ENCODE peak calls at places on chromosome 15, in nine cellular contexts. One of them, this sample, is unnamed.
A peak's percentile ranks its signal among the peaks of the same experiment; 100 is the strongest.

GRCh38 chr15:34365836-34366235 is 1.2 kb downstream of the LPCAT4 start:
- DNase-seq in astrocyte of the spinal cord: no peak
- DNase-seq in SJSA1: no peak
- DNase-seq in astrocyte of the cerebellum: no peak
- DNase-seq in skeletal muscle cell: no peak
- DNase-seq in choroid plexus epithelial cell: no peak
- DNase-seq in ovary: no peak
- DNase-seq in endodermal cell: no peak
- DNase-seq in fibroblast of lung: no peak
- DNase-seq in this sample: no peak

GRCh38 chr15:84911879-84912660 is 27.6 kb downstream of the SLC28A1 start:
- DNase-seq in astrocyte of the cerebellum: peak; percentile 95
- DNase-seq in choroid plexus epithelial cell: peak; percentile 99
- DNase-seq in astrocyte of the spinal cord: peak; percentile 99
- DNase-seq in SJSA1: peak; percentile 71
- DNase-seq in endodermal cell: no peak
- DNase-seq in skeletal muscle cell: peak; percentile 98
- DNase-seq in ovary: peak; percentile 95
- DNase-seq in fibroblast of lung: peak; percentile 96
- DNase-seq in this sample: peak; percentile 97

GRCh38 chr15:94363382-94363781 is 132.0 kb downstream of the MCTP2 start:
- DNase-seq in SJSA1: no peak
- DNase-seq in astrocyte of the spinal cord: no peak
- DNase-seq in ovary: no peak
- DNase-seq in choroid plexus epithelial cell: no peak
- DNase-seq in fibroblast of lung: no peak
- DNase-seq in skeletal muscle cell: no peak
- DNase-seq in astrocyte of the cerebellum: no peak
- DNase-seq in endodermal cell: no peak
- DNase-seq in this sample: no peak

GRCh38 chr15:64285871-64286270 is 70.1 kb downstream of the CSNK1G1 start:
- DNase-seq in SJSA1: no peak
- DNase-seq in ovary: no peak
- DNase-seq in fibroblast of lung: no peak
- DNase-seq in astrocyte of the spinal cord: no peak
- DNase-seq in choroid plexus epithelial cell: no peak
- DNase-seq in endodermal cell: no peak
- DNase-seq in astrocyte of the cerebellum: no peak
- DNase-seq in skeletal muscle cell: no peak
- DNase-seq in this sample: no peak

GRCh38 chr15:55564347-55565145 is 23.6 kb downstream of the PYGO1 start:
- DNase-seq in skeletal muscle cell: no peak
- DNase-seq in ovary: no peak
- DNase-seq in endodermal cell: peak; percentile 53
- DNase-seq in astrocyte of the cerebellum: no peak
- DNase-seq in fibroblast of lung: no peak
- DNase-seq in choroid plexus epithelial cell: no peak
- DNase-seq in astrocyte of the spinal cord: no peak
- DNase-seq in SJSA1: no peak
- DNase-seq in this sample: no peak

GRCh38 chr15:71885390-71885789 is 75.0 kb downstream of the NR2E3 start:
- DNase-seq in ovary: no peak
- DNase-seq in fibroblast of lung: no peak
- DNase-seq in SJSA1: no peak
- DNase-seq in astrocyte of the spinal cord: no peak
- DNase-seq in skeletal muscle cell: no peak
- DNase-seq in endodermal cell: no peak
- DNase-seq in astrocyte of the cerebellum: no peak
- DNase-seq in choroid plexus epithelial cell: no peak
- DNase-seq in this sample: no peak

GRCh38 chr15:59406446-59406845 is 31.5 kb upstream of the FAM81A start:
- DNase-seq in astrocyte of the cerebellum: no peak
- DNase-seq in skeletal muscle cell: no peak
- DNase-seq in endodermal cell: no peak
- DNase-seq in ovary: no peak
- DNase-seq in astrocyte of the spinal cord: no peak
- DNase-seq in fibroblast of lung: no peak
- DNase-seq in choroid plexus epithelial cell: no peak
- DNase-seq in SJSA1: no peak
- DNase-seq in this sample: no peak

GRCh38 chr15:68387288-68388143 is 44.4 kb downstream of the ITGA11 start:
- DNase-seq in endodermal cell: peak; percentile 28
- DNase-seq in skeletal muscle cell: no peak
- DNase-seq in ovary: peak; percentile 8
- DNase-seq in astrocyte of the spinal cord: no peak
- DNase-seq in astrocyte of the cerebellum: no peak
- DNase-seq in SJSA1: peak; percentile 34
- DNase-seq in fibroblast of lung: no peak
- DNase-seq in choroid plexus epithelial cell: no peak
- DNase-seq in this sample: no peak

GRCh38 chr15:40911139-40911538 is 16.9 kb downstream of the VPS18 start:
- DNase-seq in ovary: no peak
- DNase-seq in endodermal cell: peak; percentile 87
- DNase-seq in skeletal muscle cell: no peak
- DNase-seq in fibroblast of lung: no peak
- DNase-seq in SJSA1: no peak
- DNase-seq in choroid plexus epithelial cell: no peak
- DNase-seq in astrocyte of the cerebellum: no peak
- DNase-seq in astrocyte of the spinal cord: no peak
- DNase-seq in this sample: no peak

GRCh38 chr15:92643849-92644815 is 11.4 kb downstream of the FAM174B start:
- DNase-seq in skeletal muscle cell: no peak
- DNase-seq in endodermal cell: peak; percentile 52
- DNase-seq in ovary: no peak
- DNase-seq in SJSA1: no peak
- DNase-seq in astrocyte of the spinal cord: no peak
- DNase-seq in choroid plexus epithelial cell: no peak
- DNase-seq in astrocyte of the cerebellum: no peak
- DNase-seq in fibroblast of lung: no peak
- DNase-seq in this sample: peak; percentile 9

GRCh38 chr15:61831505-61831921 is 228.7 kb downstream of the VPS13C start:
- DNase-seq in ovary: no peak
- DNase-seq in SJSA1: no peak
- DNase-seq in skeletal muscle cell: no peak
- DNase-seq in astrocyte of the spinal cord: no peak
- DNase-seq in endodermal cell: no peak
- DNase-seq in choroid plexus epithelial cell: no peak
- DNase-seq in astrocyte of the cerebellum: no peak
- DNase-seq in fibroblast of lung: no peak
- DNase-seq in this sample: no peak

GRCh38 chr15:98720577-98720976 is 72.2 kb downstream of the IGF1R start:
- DNase-seq in endodermal cell: no peak
- DNase-seq in fibroblast of lung: no peak
- DNase-seq in SJSA1: no peak
- DNase-seq in astrocyte of the cerebellum: no peak
- DNase-seq in skeletal muscle cell: no peak
- DNase-seq in choroid plexus epithelial cell: no peak
- DNase-seq in astrocyte of the spinal cord: no peak
- DNase-seq in ovary: no peak
- DNase-seq in this sample: no peak

GRCh38 chr15:98717942-98718341 is 69.6 kb downstream of the IGF1R start:
- DNase-seq in choroid plexus epithelial cell: no peak
- DNase-seq in skeletal muscle cell: no peak
- DNase-seq in ovary: no peak
- DNase-seq in astrocyte of the cerebellum: no peak
- DNase-seq in endodermal cell: peak; percentile 48
- DNase-seq in astrocyte of the spinal cord: no peak
- DNase-seq in SJSA1: no peak
- DNase-seq in fibroblast of lung: no peak
- DNase-seq in this sample: no peak

GRCh38 chr15:98720036-98720435 is 71.7 kb downstream of the IGF1R start:
- DNase-seq in SJSA1: no peak
- DNase-seq in skeletal muscle cell: no peak
- DNase-seq in astrocyte of the cerebellum: no peak
- DNase-seq in choroid plexus epithelial cell: no peak
- DNase-seq in endodermal cell: peak; percentile 32
- DNase-seq in fibroblast of lung: no peak
- DNase-seq in ovary: no peak
- DNase-seq in astrocyte of the spinal cord: no peak
- DNase-seq in this sample: no peak

GRCh38 chr15:98719169-98719515 is 70.8 kb downstream of the IGF1R start:
- DNase-seq in skeletal muscle cell: no peak
- DNase-seq in astrocyte of the spinal cord: no peak
- DNase-seq in endodermal cell: no peak
- DNase-seq in choroid plexus epithelial cell: peak; percentile 48
- DNase-seq in fibroblast of lung: no peak
- DNase-seq in astrocyte of the cerebellum: no peak
- DNase-seq in SJSA1: peak; percentile 83
- DNase-seq in ovary: no peak
- DNase-seq in this sample: no peak

DNA sequence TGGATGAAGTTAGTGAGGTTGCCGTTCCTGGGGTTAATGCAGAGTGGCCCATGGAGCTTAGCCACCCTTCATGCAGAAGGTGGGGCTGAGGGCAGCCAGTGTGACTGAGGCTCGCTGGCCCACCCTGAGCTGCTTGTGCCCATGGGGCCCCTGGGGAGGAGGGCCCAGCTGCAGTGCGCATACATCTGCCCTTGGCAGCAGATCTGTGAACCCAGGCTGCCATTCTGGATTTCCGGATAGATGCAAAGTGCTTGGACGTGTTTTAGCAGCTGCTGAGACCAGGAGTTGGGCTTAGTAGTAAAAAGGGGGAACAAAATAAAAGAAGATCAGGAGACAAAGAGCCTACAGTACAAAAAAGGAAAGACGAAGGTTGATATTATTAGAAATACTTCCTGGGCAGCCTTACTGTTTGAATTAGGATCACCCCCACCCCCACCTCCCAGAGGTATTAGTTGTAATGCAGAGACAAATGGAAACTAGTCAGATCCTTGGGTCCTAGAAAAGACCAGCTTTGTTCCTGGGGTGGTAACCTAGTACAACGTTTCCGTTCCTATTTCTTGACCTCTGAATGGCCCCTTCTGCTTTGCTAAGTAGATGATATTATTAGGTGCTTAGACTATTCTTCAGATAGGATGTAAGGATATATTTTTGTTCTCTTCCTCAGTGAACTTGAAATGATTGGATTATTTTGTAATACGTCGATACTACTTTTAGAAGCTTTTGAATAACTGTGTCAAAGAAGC is 70.3 kb downstream of the IGF1R start:
- DNase-seq in endodermal cell: no peak
- DNase-seq in choroid plexus epithelial cell: no peak
- DNase-seq in astrocyte of the spinal cord: no peak
- DNase-seq in fibroblast of lung: no peak
- DNase-seq in ovary: no peak
- DNase-seq in skeletal muscle cell: no peak
- DNase-seq in SJSA1: no peak
- DNase-seq in astrocyte of the cerebellum: no peak
- DNase-seq in this sample: no peak
- H3K4me3 ChIP-seq in endodermal cell: no peak overlapping the region
- H3K4me3 ChIP-seq in choroid plexus epithelial cell: no peak overlapping the region
- H3K4me3 ChIP-seq in astrocyte of the spinal cord: no peak overlapping the region
- H3K4me3 ChIP-seq in fibroblast of lung: no peak overlapping the region
- H3K4me3 ChIP-seq in ovary: no peak overlapping the region
- H3K4me3 ChIP-seq in skeletal muscle cell: no peak overlapping the region
- H3K4me3 ChIP-seq in SJSA1: no peak overlapping the region
- H3K4me3 ChIP-seq in astrocyte of the cerebellum: no peak overlapping the region
- H3K4me3 ChIP-seq in this sample: no peak overlapping the region

GRCh38 chr15:69903476-69904295 is 194.0 kb downstream of the TLE3 start:
- DNase-seq in skeletal muscle cell: peak; percentile 1
- DNase-seq in SJSA1: no peak
- DNase-seq in ovary: no peak
- DNase-seq in choroid plexus epithelial cell: peak; percentile 68
- DNase-seq in fibroblast of lung: peak; percentile 14
- DNase-seq in astrocyte of the spinal cord: no peak
- DNase-seq in astrocyte of the cerebellum: no peak
- DNase-seq in endodermal cell: no peak
- DNase-seq in this sample: no peak
- H3K4me3 ChIP-seq in skeletal muscle cell: no peak overlapping the region
- H3K4me3 ChIP-seq in SJSA1: no peak overlapping the region
- H3K4me3 ChIP-seq in ovary: no peak overlapping the region
- H3K4me3 ChIP-seq in choroid plexus epithelial cell: no peak overlapping the region
- H3K4me3 ChIP-seq in fibroblast of lung: no peak overlapping the region
- H3K4me3 ChIP-seq in astrocyte of the spinal cord: no peak overlapping the region
- H3K4me3 ChIP-seq in astrocyte of the cerebellum: no peak overlapping the region
- H3K4me3 ChIP-seq in endodermal cell: no peak overlapping the region
- H3K4me3 ChIP-seq in this sample: no peak overlapping the region

GRCh38 chr15:95447486-95447885 is 883.0 kb upstream of the NR2F2 start:
- DNase-seq in choroid plexus epithelial cell: no peak
- DNase-seq in skeletal muscle cell: no peak
- DNase-seq in fibroblast of lung: no peak
- DNase-seq in ovary: no peak
- DNase-seq in astrocyte of the spinal cord: no peak
- DNase-seq in endodermal cell: no peak
- DNase-seq in astrocyte of the cerebellum: no peak
- DNase-seq in SJSA1: no peak
- DNase-seq in this sample: no peak
- H3K4me3 ChIP-seq in choroid plexus epithelial cell: no peak overlapping the region
- H3K4me3 ChIP-seq in skeletal muscle cell: no peak overlapping the region
- H3K4me3 ChIP-seq in fibroblast of lung: no peak overlapping the region
- H3K4me3 ChIP-seq in ovary: no peak overlapping the region
- H3K4me3 ChIP-seq in astrocyte of the spinal cord: no peak overlapping the region
- H3K4me3 ChIP-seq in endodermal cell: no peak overlapping the region
- H3K4me3 ChIP-seq in astrocyte of the cerebellum: no peak overlapping the region
- H3K4me3 ChIP-seq in SJSA1: no peak overlapping the region
- H3K4me3 ChIP-seq in this sample: no peak overlapping the region

GRCh38 chr15:89749059-89749458 is 2.0 kb downstream of the MESP1 start:
- DNase-seq in ovary: no peak
- DNase-seq in SJSA1: no peak
- DNase-seq in choroid plexus epithelial cell: no peak
- DNase-seq in astrocyte of the spinal cord: no peak
- DNase-seq in fibroblast of lung: no peak
- DNase-seq in endodermal cell: peak; percentile 54
- DNase-seq in skeletal muscle cell: no peak
- DNase-seq in astrocyte of the cerebellum: no peak
- DNase-seq in this sample: no peak

GRCh38 chr15:89750560-89751542 is at the start of gene MESP1:
- DNase-seq in astrocyte of the spinal cord: peak; percentile 88
- DNase-seq in choroid plexus epithelial cell: peak; percentile 92
- DNase-seq in skeletal muscle cell: peak; percentile 53
- DNase-seq in fibroblast of lung: peak; percentile 90
- DNase-seq in astrocyte of the cerebellum: peak; percentile 74
- DNase-seq in SJSA1: peak; percentile 93
- DNase-seq in endodermal cell: peak; percentile 97
- DNase-seq in ovary: peak; percentile 92
- DNase-seq in this sample: peak; percentile 98

GRCh38 chr15:89747708-89748682 is 3.1 kb downstream of the MESP1 start:
- DNase-seq in ovary: no peak
- DNase-seq in fibroblast of lung: no peak
- DNase-seq in astrocyte of the spinal cord: no peak
- DNase-seq in astrocyte of the cerebellum: no peak
- DNase-seq in endodermal cell: peak; percentile 82
- DNase-seq in SJSA1: no peak
- DNase-seq in choroid plexus epithelial cell: no peak
- DNase-seq in skeletal muscle cell: no peak
- DNase-seq in this sample: no peak

GRCh38 chr15:89749951-89750559 is 994 bp downstream of the MESP1 start:
- DNase-seq in skeletal muscle cell: no peak
- DNase-seq in astrocyte of the cerebellum: no peak
- DNase-seq in choroid plexus epithelial cell: no peak
- DNase-seq in SJSA1: no peak
- DNase-seq in ovary: no peak
- DNase-seq in astrocyte of the spinal cord: no peak
- DNase-seq in endodermal cell: peak; percentile 67
- DNase-seq in fibroblast of lung: no peak
- DNase-seq in this sample: no peak

DNA sequence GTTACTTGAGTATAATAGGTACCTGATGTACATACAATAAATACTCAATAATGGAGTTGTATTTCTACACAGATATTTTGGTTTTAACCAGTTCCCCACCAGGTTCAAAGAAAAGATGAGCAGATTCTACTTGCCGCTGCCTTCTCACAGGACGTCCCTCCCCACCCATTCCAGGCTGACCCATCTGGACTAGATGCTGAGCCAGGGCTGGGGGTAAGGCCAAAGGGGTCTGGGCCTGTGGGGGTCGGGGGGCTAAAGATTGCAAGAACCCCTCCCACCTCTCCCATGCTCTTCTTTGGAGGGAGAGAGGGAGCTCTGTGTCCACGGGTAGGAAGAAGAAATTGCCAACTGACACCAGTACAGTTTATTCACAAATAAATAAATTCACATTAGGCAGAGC is 1.5 kb downstream of the MESP1 start:
- DNase-seq in astrocyte of the cerebellum: no peak
- DNase-seq in endodermal cell: no peak
- DNase-seq in choroid plexus epithelial cell: no peak
- DNase-seq in astrocyte of the spinal cord: no peak
- DNase-seq in SJSA1: no peak
- DNase-seq in fibroblast of lung: no peak
- DNase-seq in skeletal muscle cell: no peak
- DNase-seq in ovary: no peak
- DNase-seq in this sample: no peak
- H3K4me3 ChIP-seq in astrocyte of the cerebellum: no peak overlapping the region
- H3K4me3 ChIP-seq in endodermal cell: no peak overlapping the region
- H3K4me3 ChIP-seq in choroid plexus epithelial cell: no peak overlapping the region
- H3K4me3 ChIP-seq in astrocyte of the spinal cord: no peak overlapping the region
- H3K4me3 ChIP-seq in SJSA1: no peak overlapping the region
- H3K4me3 ChIP-seq in fibroblast of lung: no peak overlapping the region
- H3K4me3 ChIP-seq in skeletal muscle cell: no peak overlapping the region
- H3K4me3 ChIP-seq in ovary: no peak overlapping the region
- H3K4me3 ChIP-seq in this sample: no peak overlapping the region

This sample was measured in aorta.